ENCODE peak calls at places on chromosome 7, in eight cellular contexts. G, J, A, C, F, V, M and D are unnamed samples.

GRCh38 chr7:34354906-34355305 is 303.1 kb upstream of the NPSR1 start:
- DNase-seq in G (no peak), J (no peak), A (no peak), C (no peak), F (no peak), V (peak), M (no peak), D (no peak)

GRCh38 chr7:30764030-30764991 is 6.9 kb upstream of the MINDY4 start:
- DNase-seq in G (no peak), J (no peak), A (no peak), C (no peak), F (no peak), V (peak), M (no peak), D (no peak)

GRCh38 chr7:17486835-17487234 is 188.4 kb downstream of the AHR start:
- DNase-seq in G (no peak), J (no peak), A (no peak), C (no peak), F (no peak), V (no peak), M (no peak), D (no peak)

GRCh38 chr7:43296306-43296705 is 183.9 kb downstream of the HECW1 start:
- DNase-seq in G (no peak), J (no peak), A (no peak), C (no peak), F (no peak), V (no peak), M (peak), D (peak)

GRCh38 chr7:77729574-77730348 is 33.5 kb downstream of the RSBN1L start:
- DNase-seq in G (no peak), J (no peak), A (no peak), C (no peak), F (no peak), V (no peak), M (no peak), D (no peak)

GRCh38 chr7:111499027-111499426 is 63.3 kb downstream of the IMMP2L start:
- DNase-seq in G (no peak), J (no peak), A (no peak), C (no peak), F (no peak), V (peak), M (no peak), D (no peak)

GRCh38 chr7:64312826-64313225 is 935 bp upstream of the ZNF736 start:
- DNase-seq in G (no peak), J (no peak), A (no peak), C (no peak), F (no peak), V (no peak), M (no peak), D (no peak)

GRCh38 chr7:150407588-150408392 is 28.7 kb downstream of the ZNF775 start:
- DNase-seq in G (no peak), J (no peak), A (no peak), C (no peak), F (no peak), V (no peak), M (no peak), D (no peak)

GRCh38 chr7:100065452-100066186 is 15.9 kb downstream of the ZNF3 start:
- DNase-seq in G (no peak), J (no peak), A (no peak), C (no peak), F (no peak), V (no peak), M (no peak), D (no peak)

GRCh38 chr7:85750454-85750949 is 563.6 kb upstream of the SEMA3D start:
- DNase-seq in G (peak), J (peak), A (peak), C (no peak), F (peak), V (peak), M (peak), D (peak)

GRCh38 chr7:111678281-111678680 is 116.0 kb upstream of the IMMP2L start:
- DNase-seq in G (no peak), J (no peak), A (no peak), C (no peak), F (no peak), V (peak), M (no peak), D (no peak)

GRCh38 chr7:55571534-55572377 is 546 bp downstream of the VOPP1 start:
- DNase-seq in G (peak), J (peak), A (no peak), C (peak), F (peak), V (peak), M (peak), D (peak)

GRCh38 chr7:5610500-5611186 is 170.8 kb downstream of the RNF216 start:
- DNase-seq in G (no peak), J (no peak), A (no peak), C (no peak), F (no peak), V (no peak), M (no peak), D (no peak)

GRCh38 chr7:106775552-106775936 is 89.5 kb upstream of the PIK3CG start:
- DNase-seq in G (no peak), J (no peak), A (no peak), C (no peak), F (no peak), V (peak), M (no peak), D (no peak)

GRCh38 chr7:138864667-138865066 is 66.7 kb upstream of the ATP6V0A4 start:
- DNase-seq in G (no peak), J (no peak), A (no peak), C (no peak), F (no peak), V (peak), M (no peak), D (no peak)

GRCh38 chr7:136687693-136688322 is 180.6 kb upstream of the CHRM2 start:
- DNase-seq in G (no peak), J (no peak), A (peak), C (no peak), F (peak), V (peak), M (peak), D (peak)

GRCh38 chr7:41103331-41103730 is 599.6 kb downstream of the INHBA start:
- DNase-seq in G (no peak), J (peak), A (no peak), C (no peak), F (no peak), V (peak), M (no peak), D (peak)

GRCh38 chr7:130850960-130851359 is 117.0 kb upstream of the KLF14 start:
- DNase-seq in G (no peak), J (no peak), A (no peak), C (no peak), F (no peak), V (no peak), M (no peak), D (no peak)

GRCh38 chr7:28105234-28105633 is 75.4 kb downstream of the JAZF1 start:
- DNase-seq in G (no peak), J (no peak), A (no peak), C (no peak), F (no peak), V (no peak), M (peak), D (no peak)

GRCh38 chr7:112322070-112322469 is 115.6 kb downstream of the ZNF277 start:
- DNase-seq in G (no peak), J (no peak), A (no peak), C (no peak), F (no peak), V (no peak), M (no peak), D (no peak)

GRCh38 chr7:5773661-5774086 is 7.8 kb downstream of the RNF216 start:
- DNase-seq in G (peak), J (no peak), A (no peak), C (no peak), F (no peak), V (peak), M (no peak), D (no peak)

GRCh38 chr7:101919363-101920115 is 102.1 kb downstream of the CUX1 start:
- DNase-seq in G (no peak), J (no peak), A (no peak), C (no peak), F (no peak), V (no peak), M (no peak), D (no peak)

GRCh38 chr7:96304573-96304972 is 17.3 kb downstream of the SLC25A13 start:
- DNase-seq in G (no peak), J (no peak), A (no peak), C (no peak), F (no peak), V (no peak), M (no peak), D (no peak)

GRCh38 chr7:41188163-41189130 is 514.4 kb downstream of the INHBA start:
- DNase-seq in G (no peak), J (no peak), A (no peak), C (no peak), F (no peak), V (peak), M (no peak), D (no peak)

GRCh38 chr7:42099837-42100508 is 137.0 kb downstream of the GLI3 start:
- DNase-seq in G (no peak), J (no peak), A (no peak), C (no peak), F (no peak), V (no peak), M (no peak), D (no peak)

GRCh38 chr7:2050511-2050866 is 182.3 kb downstream of the MAD1L1 start:
- DNase-seq in G (no peak), J (no peak), A (no peak), C (no peak), F (no peak), V (no peak), M (no peak), D (no peak)

GRCh38 chr7:157703534-157704195 is 366.9 kb downstream of the DNAJB6 start:
- DNase-seq in G (no peak), J (no peak), A (no peak), C (no peak), F (no peak), V (no peak), M (no peak), D (no peak)

GRCh38 chr7:55476852-55477780 is 95.2 kb downstream of the VOPP1 start:
- DNase-seq in G (no peak), J (no peak), A (no peak), C (no peak), F (no peak), V (no peak), M (no peak), D (no peak)

GRCh38 chr7:28804990-28805389 is 153.1 kb downstream of the TRIL start:
- DNase-seq in G (no peak), J (no peak), A (no peak), C (no peak), F (no peak), V (peak), M (no peak), D (no peak)

GRCh38 chr7:45598697-45599520 is 24.7 kb downstream of the ADCY1 start:
- DNase-seq in G (no peak), J (no peak), A (no peak), C (no peak), F (no peak), V (no peak), M (no peak), D (no peak)

GRCh38 chr7:135147899-135148721 is at the start of gene TMEM140:
- DNase-seq in G (peak), J (peak), A (no peak), C (peak), F (no peak), V (peak), M (no peak), D (peak)

GRCh38 chr7:37698271-37698670 is 14.7 kb downstream of the GPR141 start:
- DNase-seq in G (no peak), J (no peak), A (no peak), C (no peak), F (no peak), V (no peak), M (no peak), D (no peak)